ENCODE peak calls at places on chromosomes 7 and 10, in four cellular contexts. One of them, this sample, is unnamed.

GRCh38 chr10:78769526-78769925 is 299.2 kb upstream of the ZMIZ1 start:
- DNase-seq in HepG2: no peak
- DNase-seq in GM12878: no peak
- DNase-seq in HEK293T: no peak
- DNase-seq in this sample: no peak

GRCh38 chr10:94292448-94293118 is 70.2 kb downstream of the NOC3L start:
- DNase-seq in HepG2: no peak
- DNase-seq in GM12878: no peak
- DNase-seq in HEK293T: no peak
- DNase-seq in this sample: no peak

GRCh38 chr7:1966631-1967200 is 266.0 kb downstream of the MAD1L1 start:
- DNase-seq in HepG2: no peak
- DNase-seq in GM12878: no peak
- DNase-seq in HEK293T: no peak
- DNase-seq in this sample: no peak

GRCh38 chr10:2205406-2205805 is 468.1 kb upstream of the ADARB2 start:
- DNase-seq in HepG2: no peak
- DNase-seq in GM12878: no peak
- DNase-seq in HEK293T: no peak
- DNase-seq in this sample: no peak

GRCh38 chr7:1725199-1725701 is 55.2 kb downstream of the ELFN1 start:
- DNase-seq in HepG2: no peak
- DNase-seq in GM12878: no peak
- DNase-seq in HEK293T: no peak
- DNase-seq in this sample: no peak

GRCh38 chr10:108578258-108578657 is 1345.1 kb downstream of the XPNPEP1 start:
- DNase-seq in HepG2: no peak
- DNase-seq in GM12878: no peak
- DNase-seq in HEK293T: no peak
- DNase-seq in this sample: no peak

GRCh38 chr10:101609481-101609880 is 21.4 kb downstream of the DPCD start:
- DNase-seq in HepG2: no peak
- DNase-seq in GM12878: no peak
- DNase-seq in HEK293T: no peak
- DNase-seq in this sample: no peak

GRCh38 chr10:89003344-89003743 is 12.7 kb downstream of the FAS start:
- DNase-seq in HepG2: no peak
- DNase-seq in GM12878: no peak
- DNase-seq in HEK293T: no peak
- DNase-seq in this sample: no peak

GRCh38 chr7:22821702-22822485 is 755 bp downstream of the TOMM7 start:
- DNase-seq in HepG2: no peak
- DNase-seq in GM12878: no peak
- DNase-seq in HEK293T: no peak
- DNase-seq in this sample: peak

GRCh38 chr7:16491148-16491547 is 25.6 kb upstream of the SOSTDC1 start:
- DNase-seq in HepG2: peak
- DNase-seq in GM12878: no peak
- DNase-seq in HEK293T: no peak
- DNase-seq in this sample: no peak

GRCh38 chr10:71476249-71477011 is 79.7 kb downstream of the CDH23 start:
- DNase-seq in HepG2: no peak
- DNase-seq in GM12878: no peak
- DNase-seq in HEK293T: no peak
- DNase-seq in this sample: no peak

GRCh38 chr10:64846706-64847105 is 1325.5 kb downstream of the REEP3 start:
- DNase-seq in HepG2: no peak
- DNase-seq in GM12878: no peak
- DNase-seq in HEK293T: no peak
- DNase-seq in this sample: no peak

GRCh38 chr10:101063162-101063525 is 1.4 kb downstream of the KAZALD1 start:
- DNase-seq in HepG2: no peak
- DNase-seq in GM12878: no peak
- DNase-seq in HEK293T: no peak
- DNase-seq in this sample: no peak

GRCh38 chr7:27190284-27190748 is 5.3 kb upstream of the HOXA11 start:
- DNase-seq in HepG2: no peak
- DNase-seq in GM12878: no peak
- DNase-seq in HEK293T: no peak
- DNase-seq in this sample: no peak

GRCh38 chr7:121505021-121505420 is 108.9 kb upstream of the FAM3C start:
- DNase-seq in HepG2: no peak
- DNase-seq in GM12878: no peak
- DNase-seq in HEK293T: no peak
- DNase-seq in this sample: no peak

GRCh38 chr7:84701524-84702306 is 485.1 kb downstream of the SEMA3D start:
- DNase-seq in HepG2: peak
- DNase-seq in GM12878: no peak
- DNase-seq in HEK293T: peak
- DNase-seq in this sample: peak

GRCh38 chr10:8183241-8183704 is 128.8 kb downstream of the GATA3 start:
- DNase-seq in HepG2: no peak
- DNase-seq in GM12878: peak
- DNase-seq in HEK293T: no peak
- DNase-seq in this sample: no peak

GRCh38 chr10:58054881-58055280 is 212.8 kb downstream of the IPMK start:
- DNase-seq in HepG2: no peak
- DNase-seq in GM12878: no peak
- DNase-seq in HEK293T: no peak
- DNase-seq in this sample: no peak

GRCh38 chr10:121753726-121754476 is 155.7 kb upstream of the FGFR2 start:
- DNase-seq in HepG2: no peak
- DNase-seq in GM12878: peak
- DNase-seq in HEK293T: peak
- DNase-seq in this sample: peak

GRCh38 chr10:102641398-102641797 is 2.9 kb upstream of the TRIM8 start:
- DNase-seq in HepG2: peak
- DNase-seq in GM12878: no peak
- DNase-seq in HEK293T: no peak
- DNase-seq in this sample: no peak

DNA sequence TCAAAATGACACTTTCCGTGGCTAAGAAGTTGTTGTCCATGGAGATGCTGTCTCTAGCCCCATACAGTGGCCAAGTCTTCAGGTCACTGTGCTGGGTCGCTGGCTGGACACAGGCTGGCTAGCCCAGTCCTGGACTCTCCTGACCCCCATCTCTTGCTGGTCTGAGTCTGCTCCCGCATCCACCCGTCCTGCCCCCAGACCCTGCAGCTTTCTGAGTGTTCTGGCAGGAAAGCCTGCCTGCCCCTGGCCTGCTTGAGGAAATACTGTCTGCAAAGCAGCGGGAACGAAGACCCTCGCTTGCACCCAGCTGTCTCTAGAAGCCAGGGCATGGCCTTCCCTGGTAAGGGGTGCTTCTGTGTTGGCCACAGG is 850 bp downstream of the ARHGAP22 start:
- DNase-seq in HepG2: no peak
- DNase-seq in GM12878: no peak
- DNase-seq in HEK293T: no peak
- DNase-seq in this sample: no peak
- TF ChIP-seq FOXK2 in HepG2: no peak
- TF ChIP-seq FOXK2 in GM12878: no peak
- TF ChIP-seq FOXK2 in HEK293T: no peak
- TF ChIP-seq FOXK2 in this sample: no peak

GRCh38 chr10:110455440-110455839 is 42.3 kb upstream of the DUSP5 start:
- DNase-seq in HepG2: no peak
- DNase-seq in GM12878: no peak
- DNase-seq in HEK293T: no peak
- DNase-seq in this sample: no peak

GRCh38 chr10:110458583-110458920 is 39.2 kb upstream of the DUSP5 start:
- DNase-seq in HepG2: no peak
- DNase-seq in GM12878: no peak
- DNase-seq in HEK293T: no peak
- DNase-seq in this sample: no peak

GRCh38 chr10:110457851-110458582 is 39.7 kb upstream of the DUSP5 start:
- DNase-seq in HepG2: no peak
- DNase-seq in GM12878: no peak
- DNase-seq in HEK293T: no peak
- DNase-seq in this sample: no peak

GRCh38 chr10:110456046-110456445 is 41.7 kb upstream of the DUSP5 start:
- DNase-seq in HepG2: no peak
- DNase-seq in GM12878: no peak
- DNase-seq in HEK293T: no peak
- DNase-seq in this sample: no peak

GRCh38 chr10:110456523-110457091 is 41.1 kb upstream of the DUSP5 start:
- DNase-seq in HepG2: no peak
- DNase-seq in GM12878: no peak
- DNase-seq in HEK293T: no peak
- DNase-seq in this sample: no peak
- TF ChIP-seq SP1 in HepG2: no peak
- TF ChIP-seq SP1 in GM12878: no peak
- TF ChIP-seq SP1 in HEK293T: no peak
- TF ChIP-seq SP1 in this sample: no peak

GRCh38 chr7:78493383-78493782 is 694.8 kb downstream of the PHTF2 start:
- DNase-seq in HepG2: no peak
- DNase-seq in GM12878: no peak
- DNase-seq in HEK293T: no peak
- DNase-seq in this sample: no peak

GRCh38 chr7:78499283-78499682 is 700.7 kb downstream of the PHTF2 start:
- DNase-seq in HepG2: no peak
- DNase-seq in GM12878: no peak
- DNase-seq in HEK293T: no peak
- DNase-seq in this sample: no peak

GRCh38 chr7:78497730-78498129 is 699.2 kb downstream of the PHTF2 start:
- DNase-seq in HepG2: no peak
- DNase-seq in GM12878: no peak
- DNase-seq in HEK293T: no peak
- DNase-seq in this sample: no peak

GRCh38 chr7:78499966-78500365 is 701.4 kb downstream of the PHTF2 start:
- DNase-seq in HepG2: no peak
- DNase-seq in GM12878: no peak
- DNase-seq in HEK293T: no peak
- DNase-seq in this sample: no peak

DNA sequence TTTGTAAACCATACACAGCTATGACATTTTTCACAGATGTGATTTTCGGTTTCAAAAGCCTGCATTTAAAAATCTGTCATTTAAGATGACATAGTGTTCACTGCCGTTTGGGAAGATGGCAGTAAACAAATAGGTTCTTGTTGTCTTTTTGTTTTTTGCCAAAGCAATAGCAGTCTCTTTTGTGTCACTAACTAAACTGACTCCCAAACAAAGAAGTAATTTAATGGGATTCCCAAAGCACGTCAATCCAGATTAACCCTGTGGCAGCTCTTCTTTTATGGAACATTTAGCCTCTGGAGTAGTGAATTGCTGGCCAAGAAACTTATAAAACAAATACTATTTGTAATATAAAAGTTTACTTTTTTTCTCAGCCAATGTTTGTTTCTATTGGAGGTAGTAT is 697.7 kb downstream of the PHTF2 start:
- DNase-seq in HepG2: no peak
- DNase-seq in GM12878: no peak
- DNase-seq in HEK293T: no peak
- DNase-seq in this sample: no peak
- TF ChIP-seq FOXK2 in HepG2: no peak
- TF ChIP-seq FOXK2 in GM12878: no peak
- TF ChIP-seq FOXK2 in HEK293T: no peak
- TF ChIP-seq FOXK2 in this sample: no peak

DNA sequence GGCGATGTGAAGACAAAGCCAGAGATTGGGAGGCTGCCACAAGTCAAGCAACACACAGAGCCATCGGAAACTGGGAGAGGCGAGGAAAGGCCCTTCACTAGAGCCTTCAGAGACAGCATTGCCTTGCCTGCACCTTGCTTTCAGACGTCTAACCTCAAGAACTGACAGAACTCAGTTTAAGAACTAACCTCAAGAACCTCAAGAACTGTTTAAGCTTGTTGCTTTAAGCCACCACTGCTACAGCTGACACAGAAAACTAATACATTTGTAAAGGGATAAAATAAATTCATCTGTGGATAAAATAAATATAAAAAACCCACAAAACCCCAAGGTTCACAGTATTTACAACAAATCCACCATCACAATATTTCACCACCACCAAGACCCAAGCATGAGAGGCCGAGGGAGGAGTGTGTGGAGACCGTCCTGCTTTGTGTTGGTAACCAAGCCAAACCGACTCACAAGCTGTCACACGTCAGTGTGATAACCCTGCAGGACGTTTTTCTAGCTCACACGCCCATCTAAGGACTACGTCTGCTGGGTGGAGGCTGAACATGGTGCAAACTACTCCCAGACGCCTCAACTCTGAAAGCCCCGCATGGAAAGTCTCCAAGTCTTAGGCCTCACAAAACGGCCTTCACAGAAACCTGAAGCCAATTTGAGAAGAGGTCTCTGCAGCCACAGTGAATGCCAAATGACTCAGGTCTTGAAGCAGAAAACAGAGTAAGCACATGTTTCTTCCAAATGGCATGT is 116.8 kb downstream of the ABLIM1 start:
- DNase-seq in HepG2: no peak
- DNase-seq in GM12878: no peak
- DNase-seq in HEK293T: no peak
- DNase-seq in this sample: no peak
- TF ChIP-seq SP1 in HepG2: no peak
- TF ChIP-seq SP1 in GM12878: no peak
- TF ChIP-seq SP1 in HEK293T: no peak
- TF ChIP-seq SP1 in this sample: no peak

DNA sequence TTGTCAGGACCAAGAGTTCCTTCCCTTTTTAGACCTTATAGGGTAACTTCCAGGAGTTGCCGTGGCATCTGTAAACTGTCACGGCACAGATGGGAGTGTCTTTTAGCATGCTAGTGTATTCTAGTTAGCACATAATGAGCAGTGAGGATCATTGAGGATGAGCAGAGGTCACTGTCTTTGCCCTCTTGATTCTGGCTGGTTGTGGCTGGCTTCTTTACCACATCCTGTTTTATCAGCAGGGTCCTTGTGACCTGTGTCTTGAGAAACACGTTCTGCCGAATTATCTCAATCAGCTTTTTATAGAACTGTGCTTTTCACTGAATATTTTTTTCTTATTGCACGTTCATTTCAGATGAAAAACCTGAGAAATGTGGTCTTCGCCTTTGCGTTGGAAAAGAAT is 41.5 kb downstream of the MINPP1 start:
- DNase-seq in HepG2: no peak
- DNase-seq in GM12878: peak
- DNase-seq in HEK293T: no peak
- DNase-seq in this sample: no peak
- TF ChIP-seq FOXK2 in HepG2: no peak
- TF ChIP-seq FOXK2 in GM12878: no peak
- TF ChIP-seq FOXK2 in HEK293T: no peak
- TF ChIP-seq FOXK2 in this sample: no peak

DNA sequence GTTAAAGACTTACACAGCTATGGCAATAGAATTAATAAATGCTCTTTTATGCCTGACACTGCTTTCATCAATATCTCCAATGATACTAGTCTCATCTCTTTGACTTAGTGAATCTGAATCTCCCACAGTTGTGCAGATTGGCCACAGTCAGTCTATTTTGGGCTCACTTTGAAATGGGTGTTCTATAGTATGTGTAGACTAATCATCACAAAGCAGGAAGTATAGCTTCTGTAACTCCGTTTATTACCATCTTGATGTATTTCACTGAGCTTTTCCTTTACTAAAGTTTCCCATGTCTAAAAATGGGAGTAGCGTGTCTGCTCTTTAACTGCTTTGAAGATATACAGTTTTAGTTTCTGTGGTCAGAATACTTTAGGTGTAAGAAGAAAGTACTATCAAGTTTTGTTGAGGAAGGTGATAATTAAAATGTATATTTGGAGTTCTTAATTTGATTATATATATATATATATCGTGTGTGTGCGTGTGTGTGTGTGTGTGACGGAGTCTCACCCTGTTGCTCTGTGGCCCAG is 70.1 kb downstream of the ST7 start:
- DNase-seq in HepG2: no peak
- DNase-seq in GM12878: no peak
- DNase-seq in HEK293T: no peak
- DNase-seq in this sample: no peak
- TF ChIP-seq SP1 in HepG2: no peak
- TF ChIP-seq SP1 in GM12878: no peak
- TF ChIP-seq SP1 in HEK293T: no peak
- TF ChIP-seq SP1 in this sample: no peak

GRCh38 chr7:138752568-138753518 is 45.0 kb upstream of the TMEM213 start:
- DNase-seq in HepG2: peak
- DNase-seq in GM12878: peak
- DNase-seq in HEK293T: no peak
- DNase-seq in this sample: no peak
- TF ChIP-seq FOXK2 in HepG2: no peak
- TF ChIP-seq FOXK2 in GM12878: no peak
- TF ChIP-seq FOXK2 in HEK293T: no peak
- TF ChIP-seq FOXK2 in this sample: no peak

This sample was measured in K562.